ENCODE peak calls at places on chromosome 22, in seven cellular contexts. X is mammary epithelial cell; G is CD4-positive, alpha-beta T cell; C is stomach; R is CD8-positive, alpha-beta T cell; Y is adrenal gland; M is PC-3. O is an unnamed sample.

GRCh38 chr22:41725510-41726110 is 26.3 kb downstream of the MEI1 start:
- DNase-seq in C (no peak), G (no peak), M (peak), R (no peak), X (no peak), Y (no peak), O (no peak)

GRCh38 chr22:19663286-19663815 is 51.0 kb upstream of the SEPTIN5 start:
- DNase-seq in R (no peak), X (peak), M (peak), C (peak), G (no peak), Y (peak), O (peak)

GRCh38 chr22:32745251-32745995 is 56.1 kb upstream of the TIMP3 start:
- DNase-seq in M (peak), G (no peak), X (peak), R (no peak), Y (no peak), C (no peak), O (peak)

GRCh38 chr22:30943368-30943767 is 25.2 kb downstream of the MORC2 start:
- DNase-seq in R (peak), M (no peak), G (peak), X (no peak), Y (no peak), C (no peak), O (no peak)

GRCh38 chr22:26890870-26891269 is 233.5 kb downstream of the MIAT start:
- DNase-seq in Y (no peak), G (no peak), X (no peak), R (no peak), C (no peak), M (peak), O (peak)

GRCh38 chr22:24758164-24758799 is 16.2 kb downstream of the PIWIL3 start:
- DNase-seq in G (peak), M (peak), X (peak), Y (peak), C (peak), R (peak), O (peak)

GRCh38 chr22:42797021-42797420 is 60.1 kb downstream of the ARFGAP3 start:
- DNase-seq in R (no peak), X (no peak), C (no peak), Y (no peak), G (no peak), M (no peak), O (no peak)

GRCh38 chr22:42388130-42388797 is 43.9 kb downstream of the NFAM1 start:
- DNase-seq in X (peak), R (no peak), Y (no peak), C (no peak), M (peak), G (no peak), O (no peak)

GRCh38 chr22:26535499-26535898 is 23.2 kb upstream of the TFIP11 start:
- DNase-seq in X (no peak), R (no peak), C (no peak), G (no peak), M (no peak), Y (no peak), O (no peak)

GRCh38 chr22:32355760-32356159 is 1.9 kb upstream of the RFPL3 start:
- DNase-seq in M (peak), Y (no peak), X (peak), R (no peak), C (no peak), G (no peak), O (peak)

GRCh38 chr22:28670153-28670552 is 9.5 kb downstream of the TTC28 start:
- DNase-seq in G (no peak), R (no peak), M (no peak), C (no peak), X (no peak), Y (no peak), O (no peak)

GRCh38 chr22:21443057-21443734 is 24.0 kb upstream of the TMEM191C start:
- DNase-seq in Y (peak), M (no peak), R (no peak), X (no peak), G (no peak), C (peak), O (no peak)

GRCh38 chr22:39504071-39504470 is 2.0 kb downstream of the MIEF1 start:
- DNase-seq in X (no peak), C (no peak), R (no peak), G (no peak), M (no peak), Y (no peak), O (no peak)

GRCh38 chr22:39501644-39502108 is 414 bp upstream of the MIEF1 start:
- DNase-seq in M (no peak), C (no peak), R (no peak), Y (no peak), X (no peak), G (no peak), O (no peak)

GRCh38 chr22:39502789-39503464 is 837 bp downstream of the MIEF1 start:
- DNase-seq in R (no peak), Y (no peak), G (no peak), C (no peak), M (no peak), X (no peak), O (no peak)

GRCh38 chr22:39503590-39503989 is 1.5 kb downstream of the MIEF1 start:
- DNase-seq in Y (no peak), C (no peak), R (no peak), M (no peak), X (no peak), G (no peak), O (no peak)

GRCh38 chr22:39502109-39502788 is at the start of gene MIEF1:
- DNase-seq in X (peak), M (peak), Y (peak), C (peak), R (peak), G (peak), O (peak)
- TF ChIP-seq CTCF in X (no peak), M (no peak), Y (no peak), C (no peak), R (no peak), G (no peak), O (no peak)

GRCh38 chr22:45014658-45015057 is 4.9 kb upstream of the PHF21B start:
- DNase-seq in G (no peak), X (no peak), C (no peak), Y (no peak), M (no peak), R (no peak), O (no peak)
- TF ChIP-seq CTCF in G (no peak), X (no peak), C (no peak), Y (no peak), M (no peak), R (no peak), O (no peak)

GRCh38 chr22:36204641-36205032 is 3.0 kb upstream of the APOL4 start:
- DNase-seq in G (no peak), C (peak), X (no peak), R (no peak), M (no peak), Y (no peak), O (peak)
- TF ChIP-seq CTCF in G (no peak), C (no peak), X (no peak), R (no peak), M (no peak), Y (no peak), O (no peak)

DNA sequence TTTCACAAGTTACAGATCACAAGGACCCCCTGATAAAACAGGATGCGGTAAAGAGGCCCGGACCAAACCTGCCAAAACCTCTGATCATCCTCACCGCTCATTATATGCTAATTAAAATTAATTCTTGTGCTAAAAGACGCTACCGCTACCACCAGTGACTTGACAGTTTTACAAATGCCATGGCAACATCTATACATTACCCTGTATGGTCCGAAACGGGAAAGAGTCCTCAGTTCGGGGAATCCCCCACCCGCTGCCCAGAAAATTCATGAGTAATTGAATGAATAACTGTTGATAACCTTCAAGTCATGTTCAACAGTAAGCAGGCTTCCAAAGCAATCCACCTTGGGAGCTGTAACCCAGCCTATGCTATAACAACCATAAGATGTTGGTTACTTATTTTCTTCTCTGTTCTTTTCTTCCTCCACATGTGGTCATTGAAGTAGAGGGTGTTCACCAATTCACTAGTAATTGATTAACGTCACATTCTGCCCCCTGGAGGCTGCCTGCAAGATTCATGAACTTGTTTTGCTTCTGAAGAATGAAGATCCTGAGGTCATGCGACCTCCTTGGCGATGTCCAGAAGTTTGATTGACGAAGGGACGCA is 20.6 kb downstream of the APOBEC3H start:
- DNase-seq in M (peak), G (peak), R (peak), X (peak), C (peak), Y (peak), O (peak)
- TF ChIP-seq CTCF in M (peak), G (peak), R (peak), X (peak), C (peak), Y (peak), O (peak)

GRCh38 chr22:22682807-22683667 is 38.6 kb downstream of the GGTLC2 start:
- DNase-seq in X (no peak), G (no peak), R (no peak), C (no peak), M (peak), Y (no peak), O (no peak)

GRCh38 chr22:22685586-22685985 is 41.2 kb downstream of the GGTLC2 start:
- DNase-seq in R (no peak), C (no peak), G (no peak), X (no peak), M (no peak), Y (no peak), O (no peak)

GRCh38 chr22:22682196-22682595 is 37.8 kb downstream of the GGTLC2 start:
- DNase-seq in R (no peak), Y (no peak), X (no peak), C (no peak), M (no peak), G (no peak), O (no peak)

GRCh38 chr22:22683668-22684361 is 39.4 kb downstream of the GGTLC2 start:
- DNase-seq in C (no peak), Y (no peak), M (no peak), R (no peak), G (no peak), X (no peak), O (no peak)

DNA sequence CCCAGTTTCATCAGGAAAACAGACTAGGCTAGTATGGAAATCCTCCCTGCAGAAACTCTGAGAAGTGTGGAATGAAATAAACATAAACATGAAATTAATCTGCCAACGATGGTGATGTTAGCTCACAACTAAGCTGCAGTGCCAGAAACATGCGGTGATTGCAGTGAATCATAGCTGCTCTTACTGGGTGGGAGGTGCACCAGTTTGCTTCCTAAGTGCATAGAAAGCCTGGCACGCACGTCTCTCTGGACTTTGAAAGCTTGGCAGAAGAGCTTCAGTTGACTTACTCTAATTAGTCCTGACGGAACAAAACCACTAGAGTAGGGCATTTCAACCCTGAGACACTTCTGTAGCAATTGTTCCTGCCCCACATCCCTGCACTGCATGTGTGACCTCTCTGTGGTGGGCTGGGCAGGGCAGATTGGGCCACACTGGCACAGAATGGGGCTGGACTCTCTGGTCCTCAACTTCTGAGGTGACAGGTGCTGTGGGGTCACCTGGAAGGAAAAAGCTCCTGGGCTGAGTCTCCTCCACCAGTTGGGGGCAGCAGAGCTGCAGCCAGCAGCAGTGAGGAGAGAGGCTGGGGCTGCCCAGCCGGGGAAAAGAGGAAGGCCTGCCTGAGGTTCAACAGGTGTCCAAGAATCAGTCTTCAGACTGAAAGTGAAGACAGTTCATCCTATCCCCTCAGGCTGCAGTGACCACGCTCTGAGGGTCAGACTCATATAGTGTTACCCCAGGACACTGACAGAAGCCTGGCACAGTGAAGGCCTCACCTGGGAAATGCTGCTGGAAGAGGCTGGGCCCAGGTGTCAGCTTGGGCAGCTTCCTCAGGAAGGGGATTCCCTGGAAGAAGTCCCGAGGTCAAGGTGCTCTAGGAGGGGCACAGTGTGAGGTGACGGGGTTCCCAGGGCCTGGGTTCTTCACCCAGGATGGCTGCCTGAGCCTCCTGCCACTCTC is 40.5 kb downstream of the GGTLC2 start:
- DNase-seq in C (no peak), Y (no peak), R (no peak), G (no peak), M (peak), X (no peak), O (peak)
- TF ChIP-seq CTCF in C (no peak), Y (peak), R (no peak), G (no peak), M (peak), X (peak), O (peak)

DNA sequence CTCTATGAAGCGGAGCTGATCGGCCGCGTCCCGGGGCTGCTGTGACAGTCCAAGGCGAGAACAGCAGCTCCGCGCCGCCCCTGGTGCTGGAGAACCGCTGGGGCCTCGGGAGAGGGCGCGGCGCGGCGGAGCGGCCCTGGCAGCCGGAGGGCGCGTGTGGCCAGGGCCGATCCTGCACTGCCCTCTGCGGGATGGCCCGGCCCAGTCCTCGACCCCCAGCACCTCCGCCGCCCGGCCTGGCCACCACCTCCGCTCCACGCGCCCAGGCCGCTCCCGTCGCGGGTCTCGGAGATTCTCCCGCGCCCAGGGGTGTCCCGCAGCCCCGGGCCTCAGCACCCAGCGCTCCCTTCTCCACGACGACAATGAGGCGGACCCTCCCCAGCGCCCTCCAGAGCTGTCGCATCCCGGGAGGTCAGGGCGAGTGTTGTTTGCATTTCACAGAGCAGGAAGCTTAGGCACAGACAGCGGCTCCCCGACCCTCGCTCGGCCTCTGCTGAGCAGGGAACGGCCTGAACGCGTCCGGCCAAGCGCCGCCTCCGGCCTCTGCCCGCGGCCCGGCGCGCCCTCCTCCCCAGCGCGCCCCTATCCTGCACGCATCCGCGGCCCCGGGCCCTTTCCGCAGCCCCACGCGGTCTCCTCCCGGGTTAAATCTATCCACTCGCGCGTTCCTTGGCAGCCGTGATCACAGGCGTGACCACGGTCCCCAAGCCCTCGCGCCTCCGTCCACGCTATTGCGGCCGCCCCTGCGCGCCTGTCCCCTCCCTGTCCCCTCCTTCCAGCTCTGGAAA is 109.7 kb downstream of the WNT7B start:
- DNase-seq in Y (peak), C (peak), G (no peak), X (no peak), M (no peak), R (peak), O (no peak)
- TF ChIP-seq CTCF in Y (peak), C (no peak), G (no peak), X (no peak), M (no peak), R (no peak), O (no peak)

GRCh38 chr22:39833610-39834009 is 60.0 kb downstream of the ENTHD1 start:
- DNase-seq in M (no peak), X (no peak), G (no peak), Y (no peak), R (no peak), C (no peak), O (no peak)
- TF ChIP-seq CTCF in M (no peak), X (no peak), G (no peak), Y (no peak), R (no peak), C (no peak), O (no peak)

DNA sequence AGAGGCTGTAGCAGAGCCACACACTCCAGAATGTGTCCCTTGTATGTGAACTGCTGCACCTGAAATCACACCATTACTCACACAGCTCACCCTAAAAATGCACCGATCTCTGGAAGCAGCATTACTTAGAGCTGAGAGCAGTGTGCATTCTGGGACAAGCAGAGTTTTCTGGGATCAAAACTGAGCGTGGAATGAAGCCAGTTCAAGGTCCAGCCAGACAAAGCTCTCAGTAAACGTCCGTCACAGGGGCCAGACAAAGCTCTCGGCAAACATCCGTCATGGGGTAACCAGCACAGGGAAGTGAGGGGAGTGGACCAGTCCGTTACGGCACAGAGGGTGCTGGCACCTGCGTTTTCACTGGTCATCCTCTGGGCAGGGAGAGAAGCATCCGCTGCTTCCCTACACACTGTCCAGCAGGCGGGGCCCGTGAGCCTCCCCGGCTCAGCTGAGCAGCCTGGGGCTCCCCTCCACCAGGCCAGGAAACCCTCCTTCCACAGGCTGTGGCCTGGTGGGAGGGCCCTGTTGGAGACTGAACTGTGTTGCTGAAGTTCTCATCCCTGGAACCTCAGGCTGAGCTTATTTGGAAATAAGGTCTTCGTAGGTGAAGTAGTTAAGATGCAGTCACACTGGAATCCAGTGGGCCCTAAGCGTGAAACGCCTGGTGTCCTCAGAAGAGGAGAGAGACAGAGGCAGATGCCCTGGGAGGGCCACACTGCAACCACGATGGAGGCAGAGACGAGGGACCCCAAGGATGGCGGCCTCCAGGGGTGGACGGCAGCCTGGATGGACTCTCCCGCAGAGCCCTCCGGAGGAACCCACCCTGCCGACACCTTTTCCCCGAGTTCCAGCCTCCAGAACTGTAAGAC is 883.9 kb downstream of the BRD1 start:
- DNase-seq in M (peak), X (no peak), C (peak), R (peak), G (no peak), Y (peak), O (no peak)
- TF ChIP-seq CTCF in M (peak), X (no peak), C (no peak), R (no peak), G (no peak), Y (peak), O (no peak)

O was measured in Calu3.